ENCODE peak calls at places on chromosomes 3 and 15, in five cellular contexts. H is mammary epithelial cell, B is HFFc6, Z is nephron progenitor cell, G is heart left ventricle. V is an unnamed sample.

GRCh38 chr15:54719325-54719724 is 477.4 kb downstream of the RSL24D1 start:
- DNase-seq in Z (no peak), G (no peak), H (no peak), B (no peak), V (no peak)

GRCh38 chr3:109337393-109337792 is at the start of gene DPPA4:
- DNase-seq in B (no peak), H (no peak), Z (peak), G (no peak), V (peak)

GRCh38 chr3:85141-85540 is 111.4 kb upstream of the CHL1 start:
- DNase-seq in H (no peak), Z (no peak), B (no peak), G (no peak), V (no peak)

GRCh38 chr3:121649645-121650044 is 11.1 kb downstream of the HCLS1 start:
- DNase-seq in Z (no peak), B (no peak), H (peak), G (no peak), V (no peak)

GRCh38 chr3:114586119-114586518 is 292.3 kb downstream of the TIGIT start:
- DNase-seq in B (peak), H (no peak), Z (no peak), G (no peak), V (no peak)

GRCh38 chr3:177598110-177598833 is 401.0 kb upstream of the TBL1XR1 start:
- DNase-seq in H (no peak), B (no peak), Z (no peak), G (no peak), V (no peak)

GRCh38 chr3:190854062-190854461 is 8.4 kb downstream of the GMNC start:
- DNase-seq in Z (no peak), B (no peak), G (no peak), H (no peak), V (no peak)

GRCh38 chr3:172092658-172093057 is 53.3 kb downstream of the FNDC3B start:
- DNase-seq in B (no peak), H (no peak), Z (no peak), G (no peak), V (no peak)

GRCh38 chr15:38255690-38256089 is 3.1 kb downstream of the SPRED1 start:
- DNase-seq in B (no peak), Z (no peak), G (no peak), H (no peak), V (no peak)

GRCh38 chr3:2770451-2770850 is 339.7 kb downstream of the IL5RA start:
- DNase-seq in G (no peak), Z (peak), H (no peak), B (no peak), V (no peak)

GRCh38 chr3:12395349-12396012 is 88.8 kb upstream of the TSEN2 start:
- DNase-seq in B (no peak), H (no peak), Z (no peak), G (no peak), V (no peak)

GRCh38 chr3:126646662-126647061 is 8.3 kb downstream of the TXNRD3 start:
- DNase-seq in Z (no peak), H (no peak), B (no peak), G (no peak), V (no peak)

GRCh38 chr3:150733373-150733935 is 29.5 kb downstream of the SIAH2 start:
- DNase-seq in G (no peak), B (no peak), Z (no peak), H (no peak), V (no peak)

GRCh38 chr15:64783796-64784195 is 8.4 kb upstream of the RBPMS2 start:
- DNase-seq in G (no peak), H (no peak), Z (no peak), B (no peak), V (no peak)

GRCh38 chr15:71337197-71337845 is 222.1 kb downstream of the THSD4 start:
- DNase-seq in H (peak), Z (no peak), B (no peak), G (no peak), V (no peak)

GRCh38 chr3:76083992-76084391 is 298.6 kb upstream of the ZNF717 start:
- DNase-seq in B (no peak), Z (no peak), H (no peak), G (no peak), V (no peak)

GRCh38 chr15:48469681-48470080 is 138.5 kb downstream of the DUT start:
- DNase-seq in Z (no peak), G (no peak), B (no peak), H (no peak), V (no peak)

GRCh38 chr15:69119692-69120395 is 40.6 kb upstream of the GLCE start:
- DNase-seq in H (no peak), Z (no peak), G (no peak), B (no peak), V (no peak)

GRCh38 chr3:94862703-94863102 is 799.8 kb downstream of the NSUN3 start:
- DNase-seq in B (no peak), H (no peak), G (no peak), Z (no peak), V (peak)
- TF ChIP-seq CTCF in B (peak), H (peak), G (peak), Z (peak), V (peak)

DNA sequence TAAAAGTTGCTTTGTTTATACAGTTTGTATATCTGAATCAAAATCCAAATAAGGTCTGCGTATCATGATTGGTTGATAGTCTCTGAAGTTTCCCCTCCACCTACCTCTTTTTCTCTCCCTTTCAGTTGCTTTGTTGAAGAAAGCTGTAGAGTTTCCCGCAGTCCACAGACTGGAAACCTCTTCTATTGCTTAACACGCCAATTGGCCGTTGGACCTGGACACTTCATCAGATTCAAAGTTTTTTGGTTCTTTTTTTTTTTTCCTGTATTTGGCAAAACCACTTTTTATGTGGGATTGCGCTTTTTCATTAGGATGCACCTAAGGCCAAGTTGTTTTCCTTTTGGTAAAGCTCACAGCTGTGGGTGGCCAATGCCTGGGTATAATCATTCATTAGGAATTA is 14.5 kb upstream of the TM4SF1 start:
- DNase-seq in H (no peak), G (no peak), B (no peak), Z (no peak), V (no peak)
- TF ChIP-seq CTCF in H (no peak), G (no peak), B (no peak), Z (no peak), V (no peak)

DNA sequence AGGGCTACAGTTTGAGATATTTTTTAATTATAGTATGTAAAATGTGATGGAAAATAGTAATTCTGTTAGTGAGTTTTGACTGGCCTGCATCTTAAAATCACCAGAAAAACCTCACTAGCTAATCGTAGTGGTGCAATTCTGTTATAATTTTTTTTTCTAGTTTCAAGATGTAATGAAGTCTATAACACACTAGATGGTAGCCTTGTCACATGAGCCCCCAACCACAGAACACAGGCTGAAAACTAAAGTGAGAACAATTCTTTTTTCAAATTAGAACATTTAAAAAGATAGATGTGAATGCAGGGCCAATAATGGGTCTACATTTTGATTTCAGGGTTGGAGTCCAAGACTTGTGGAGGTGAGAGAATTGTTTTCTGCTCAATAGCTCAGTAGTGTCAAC is 83.3 kb upstream of the KCNH8 start:
- DNase-seq in H (no peak), B (no peak), G (no peak), Z (no peak), V (no peak)
- TF ChIP-seq CTCF in H (no peak), B (no peak), G (peak), Z (peak), V (no peak)

DNA sequence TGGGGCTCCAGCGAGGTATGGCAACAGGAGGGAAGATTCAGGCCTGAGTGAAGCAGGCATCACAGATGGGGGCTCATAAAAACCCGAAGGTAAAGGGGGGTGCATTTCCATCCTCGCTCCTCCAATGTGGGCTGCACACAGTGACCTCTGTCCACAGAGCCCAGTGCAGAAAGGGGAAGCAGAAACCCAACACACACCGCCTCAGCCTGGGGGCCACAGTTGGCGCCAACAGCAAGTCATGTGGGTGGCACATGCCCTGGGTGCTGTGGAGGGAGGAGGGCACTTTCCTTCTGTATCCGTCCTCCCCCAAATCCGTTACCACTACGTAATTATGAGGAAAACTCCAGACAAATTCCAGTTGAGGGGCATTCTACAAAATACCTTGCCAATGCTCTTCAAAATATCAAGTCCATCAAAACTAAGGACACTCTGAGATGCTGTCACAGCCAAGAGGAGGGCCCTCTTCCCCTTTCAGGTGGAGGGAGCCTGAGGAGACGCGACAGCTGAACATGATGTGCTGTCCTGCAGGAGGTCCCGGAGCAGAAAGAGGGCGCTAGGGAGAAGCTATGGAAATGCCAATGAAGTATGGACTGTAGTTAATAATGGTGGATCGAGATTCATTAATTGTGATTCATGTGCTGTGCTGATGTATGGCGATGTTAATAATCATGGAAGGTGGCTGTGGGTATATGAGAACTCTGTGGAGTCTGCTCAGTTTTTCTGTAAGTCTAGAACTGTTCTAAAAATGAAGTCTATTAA is 16.4 kb downstream of the APBA2 start:
- DNase-seq in H (no peak), G (no peak), Z (no peak), B (no peak), V (no peak)
- TF ChIP-seq CTCF in H (no peak), G (no peak), Z (no peak), B (peak), V (no peak)

GRCh38 chr3:174397848-174398247 is 461.3 kb upstream of the NAALADL2 start:
- DNase-seq in B (peak), H (peak), Z (no peak), G (no peak), V (no peak)
- TF ChIP-seq CTCF in B (peak), H (peak), Z (no peak), G (peak), V (no peak)

V was measured in glutamatergic neuron.